ENCODE peak calls at places on chromosomes 5 and 9, in eight cellular contexts. Q is AG08396; L is stimulated activated naive CD4-positive, alpha-beta T cell; A is dermis blood vessel endothelial cell; S is NCI-H2081; O is amniotic stem cell; X is psoas muscle; D is GM23248. Y is an unnamed sample.

GRCh38 chr5:151534345-151534744 is 56.8 kb downstream of the FAT2 start:
- DNase-seq in A (no peak), D (no peak), O (no peak), X (no peak), Q (no peak), S (no peak), L (no peak), Y (no peak)

GRCh38 chr9:33791117-33791516 is 4.2 kb upstream of the PRSS3 start:
- DNase-seq in O (no peak), D (peak; percentile 87), X (no peak), A (peak; percentile 84), Q (no peak), L (no peak), S (no peak), Y (no peak)

GRCh38 chr5:76245571-76245970 is 157.5 kb upstream of the IQGAP2 start:
- DNase-seq in A (no peak), D (no peak), L (no peak), X (no peak), Q (no peak), S (no peak), O (no peak), Y (no peak)

GRCh38 chr9:21696411-21696865 is 106.0 kb upstream of the MTAP start:
- DNase-seq in A (no peak), D (peak; percentile 34), S (no peak), Q (no peak), O (no peak), L (no peak), X (no peak), Y (no peak)

GRCh38 chr5:159097461-159098284 is 2.0 kb downstream of the EBF1 start:
- DNase-seq in Q (no peak), L (no peak), X (peak; percentile 51), D (peak; percentile 75), O (no peak), A (peak; percentile 34), S (no peak), Y (no peak)

GRCh38 chr9:114905160-114905940 is 25.0 kb downstream of the TNFSF8 start:
- DNase-seq in Q (no peak), D (no peak), A (no peak), X (no peak), L (no peak), S (peak; percentile 12), O (no peak), Y (no peak)

GRCh38 chr9:135810806-135811575 is 96.4 kb downstream of the CAMSAP1 start:
- DNase-seq in O (no peak), A (no peak), L (no peak), D (no peak), S (no peak), X (no peak), Q (no peak), Y (no peak)

GRCh38 chr9:121345070-121345469 is 25.0 kb downstream of the STOM start:
- DNase-seq in Q (no peak), D (no peak), S (no peak), A (no peak), L (no peak), O (no peak), X (no peak), Y (no peak)

GRCh38 chr5:79020861-79021561 is 35.9 kb upstream of the ARSB start:
- DNase-seq in A (peak; percentile 80), Q (peak; percentile 61), O (peak; percentile 29), D (peak; percentile 81), S (peak; percentile 24), X (peak; percentile 27), L (no peak), Y (peak; percentile 43)

GRCh38 chr5:178624626-178625546 is 2.0 kb downstream of the CLK4 start:
- DNase-seq in A (peak; percentile 20), L (no peak), D (peak; percentile 73), Q (no peak), O (no peak), X (no peak), S (no peak), Y (no peak)

Y was measured in non-pigmented ciliary epithelial cell.